ENCODE peak calls at places on chromosomes 4 and X, in ten cellular contexts. C, X, F, E, Q, R, P, S, H and U are unnamed samples.

GRCh38 chr4:25821267-25821666 is 41.5 kb downstream of the SEL1L3 start:
- DNase-seq in F (no peak), R (no peak), C (no peak), S (no peak), X (no peak), Q (no peak), H (no peak), E (no peak), P (no peak), U (no peak)

GRCh38 chr4:185898413-185898812 is 86.4 kb upstream of the SORBS2 start:
- DNase-seq in Q (no peak), S (no peak), X (no peak), P (no peak), C (no peak), E (no peak), R (no peak), H (no peak), F (no peak), U (no peak)

GRCh38 chr4:76747613-76748012 is 150.3 kb downstream of the SOWAHB start:
- DNase-seq in X (no peak), S (no peak), F (no peak), E (no peak), C (no peak), Q (no peak), R (no peak), P (no peak), H (no peak), U (no peak)

GRCh38 chrX:1300449-1300848 is 31.8 kb downstream of the CSF2RA start:
- DNase-seq in X (peak), S (no peak), R (no peak), C (no peak), F (no peak), P (peak), Q (no peak), H (no peak), E (no peak), U (no peak)

GRCh38 chr4:149101649-149102048 is 659.4 kb upstream of the NR3C2 start:
- DNase-seq in P (no peak), R (no peak), E (no peak), F (no peak), X (no peak), C (no peak), H (no peak), Q (no peak), S (no peak), U (no peak)

GRCh38 chrX:37684426-37684825 is 1.2 kb upstream of the XK start:
- DNase-seq in X (no peak), P (no peak), F (no peak), S (no peak), C (no peak), Q (no peak), H (no peak), R (no peak), E (no peak), U (no peak)

GRCh38 chr4:80967346-80967745 is 63.2 kb upstream of the BMP3 start:
- DNase-seq in R (no peak), H (no peak), F (no peak), S (no peak), Q (no peak), P (no peak), C (no peak), E (no peak), X (no peak), U (no peak)

GRCh38 chr4:39068907-39069306 is 6.9 kb downstream of the KLHL5 start:
- DNase-seq in H (no peak), E (no peak), P (no peak), R (no peak), Q (no peak), C (no peak), S (no peak), F (no peak), X (no peak), U (no peak)

GRCh38 chrX:53262918-53263394 is 18.4 kb downstream of the IQSEC2 start:
- DNase-seq in C (no peak), H (peak), E (no peak), F (no peak), P (no peak), R (no peak), X (no peak), S (no peak), Q (peak), U (no peak)

GRCh38 chr4:23728393-23728792 is 161.5 kb downstream of the PPARGC1A start:
- DNase-seq in S (no peak), Q (no peak), F (no peak), X (no peak), P (no peak), H (peak), E (no peak), C (no peak), R (no peak), U (no peak)

GRCh38 chrX:12446342-12447075 is 308.2 kb downstream of the FRMPD4 start:
- DNase-seq in H (peak), X (no peak), C (no peak), F (no peak), P (no peak), Q (no peak), R (no peak), E (no peak), S (no peak), U (no peak)

GRCh38 chrX:16836371-16836770 is 33.8 kb downstream of the RBBP7 start:
- DNase-seq in Q (peak), H (peak), F (peak), S (no peak), R (no peak), X (peak), C (peak), E (no peak), P (peak), U (peak)
- TF ChIP-seq CTCF in Q (peak), H (peak), F (peak), S (no peak), R (peak), X (peak), C (peak), E (no peak), P (peak), U (peak)

GRCh38 chr4:183422962-183423653 is 21.3 kb upstream of the CDKN2AIP start:
- DNase-seq in C (no peak), X (no peak), E (no peak), Q (peak), P (no peak), R (no peak), F (no peak), S (no peak), H (peak), U (no peak)
- TF ChIP-seq CTCF in C (no peak), X (no peak), E (no peak), Q (no peak), P (no peak), R (no peak), F (no peak), S (no peak), H (no peak), U (no peak)

GRCh38 chrX:151174581-151175282 is 1.7 kb upstream of the GPR50 start:
- DNase-seq in Q (no peak), R (no peak), X (peak), S (no peak), P (peak), C (peak), H (no peak), F (no peak), E (no peak), U (no peak)
- TF ChIP-seq CTCF in Q (no peak), R (no peak), X (peak), S (no peak), P (no peak), C (peak), H (no peak), F (peak), E (no peak), U (no peak)

DNA sequence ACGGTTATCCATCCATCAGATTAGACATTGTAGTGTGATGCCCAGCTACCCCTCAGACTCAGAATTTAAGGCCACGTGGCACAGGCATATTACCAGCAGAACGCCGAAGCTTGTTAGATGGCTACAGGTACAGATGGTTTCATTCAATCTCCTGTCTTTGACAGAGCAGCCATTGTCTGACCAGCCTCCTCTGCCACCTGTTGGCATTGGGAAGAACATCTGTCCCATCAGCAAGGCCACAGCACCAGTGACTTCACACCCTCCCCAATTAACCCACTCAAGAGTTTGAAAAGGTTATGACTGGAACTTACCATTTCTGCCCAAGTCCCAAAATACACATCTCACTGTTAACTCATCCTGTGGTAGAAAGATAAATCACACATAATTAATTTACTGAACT is 22.0 kb upstream of the PHKA2 start:
- DNase-seq in E (no peak), C (no peak), X (no peak), R (no peak), H (no peak), F (no peak), S (no peak), P (no peak), Q (peak), U (no peak)
- TF ChIP-seq CTCF in E (no peak), C (no peak), X (no peak), R (peak), H (peak), F (no peak), S (no peak), P (no peak), Q (no peak), U (no peak)